ENCODE peak calls at places on chromosomes 6 and 20, in five cellular contexts. E, A, Q, X and I are unnamed samples.

GRCh38 chr20:11271319-11271718 is 597.5 kb upstream of the JAG1 start:
- DNase-seq in E (no peak), X (no peak), Q (no peak), A (peak), I (no peak)

GRCh38 chr6:132333639-132334516 is 67.4 kb downstream of the MOXD1 start:
- DNase-seq in Q (peak), A (peak), E (no peak), X (peak), I (no peak)

GRCh38 chr6:148435386-148435785 is 92.7 kb downstream of the SASH1 start:
- DNase-seq in A (no peak), Q (no peak), X (peak), E (no peak), I (no peak)

GRCh38 chr6:26311385-26312095 is 53.5 kb upstream of the BTN3A2 start:
- DNase-seq in A (no peak), Q (peak), X (peak), E (peak), I (peak)

GRCh38 chr6:16803294-16804006 is 42.2 kb upstream of the ATXN1 start:
- DNase-seq in X (no peak), A (peak), Q (no peak), E (no peak), I (no peak)

GRCh38 chr6:111754423-111754822 is 118.8 kb downstream of the FYN start:
- DNase-seq in A (no peak), X (no peak), E (no peak), Q (no peak), I (no peak)

GRCh38 chr6:161918154-161918553 is 644.3 kb upstream of the AGPAT4 start:
- DNase-seq in X (no peak), A (no peak), E (no peak), Q (peak), I (no peak)

GRCh38 chr6:105304366-105304765 is 98.5 kb downstream of the PREP start:
- DNase-seq in A (no peak), Q (no peak), E (no peak), X (no peak), I (no peak)

GRCh38 chr20:34638532-34638931 is 38.4 kb downstream of the PIGU start:
- DNase-seq in X (no peak), A (no peak), Q (no peak), E (no peak), I (no peak)

GRCh38 chr20:48523191-48523757 is 304.5 kb downstream of the PREX1 start:
- DNase-seq in X (peak), Q (peak), E (no peak), A (peak), I (peak)

GRCh38 chr6:97778290-97779038 is 495.4 kb upstream of the MMS22L start:
- DNase-seq in E (no peak), X (no peak), Q (no peak), A (no peak), I (no peak)

GRCh38 chr6:131828080-131828479 is 20.3 kb downstream of the ENPP1 start:
- DNase-seq in E (no peak), Q (no peak), X (peak), A (no peak), I (no peak)

GRCh38 chr20:21286775-21287174 is 16.4 kb upstream of the XRN2 start:
- DNase-seq in Q (no peak), E (no peak), A (no peak), X (no peak), I (no peak)

GRCh38 chr6:44442235-44442634 is 54.7 kb downstream of the CDC5L start:
- DNase-seq in Q (no peak), X (no peak), A (no peak), E (no peak), I (peak)